ENCODE peak calls at places on chromosomes 5 and 9, in four cellular contexts. One of them, this sample, is unnamed.

GRCh38 chr9:88387733-88388202 is 476 bp upstream of the SPIN1 start:
- DNase-seq in NCI-H2029 treated with DMSO at 0.1 percent for 48 hours: peak; percentile 53
- DNase-seq in NCI-H774: peak; percentile 58
- DNase-seq in HT1080: peak; percentile 8
- DNase-seq in this sample: peak; percentile 56

GRCh38 chr5:92687793-92688467 is 893.1 kb downstream of the NR2F1-AS1 start:
- DNase-seq in NCI-H2029 treated with DMSO at 0.1 percent for 48 hours: no peak
- DNase-seq in NCI-H774: no peak
- DNase-seq in HT1080: peak; percentile 9
- DNase-seq in this sample: no peak

GRCh38 chr5:163379298-163380155 is 57.9 kb upstream of the CCNG1 start:
- DNase-seq in NCI-H2029 treated with DMSO at 0.1 percent for 48 hours: no peak
- DNase-seq in NCI-H774: no peak
- DNase-seq in HT1080: peak; percentile 94
- DNase-seq in this sample: no peak

GRCh38 chr5:1564824-1565736 is 41.3 kb upstream of the LPCAT1 start:
- DNase-seq in NCI-H2029 treated with DMSO at 0.1 percent for 48 hours: no peak
- DNase-seq in NCI-H774: no peak
- DNase-seq in HT1080: no peak
- DNase-seq in this sample: no peak

GRCh38 chr9:18208166-18209059 is 265.5 kb upstream of the ADAMTSL1 start:
- DNase-seq in NCI-H2029 treated with DMSO at 0.1 percent for 48 hours: no peak
- DNase-seq in NCI-H774: no peak
- DNase-seq in HT1080: peak; percentile 43
- DNase-seq in this sample: peak; percentile 6

GRCh38 chr9:120109242-120109641 is 470.7 kb downstream of the CDK5RAP2 start:
- DNase-seq in NCI-H2029 treated with DMSO at 0.1 percent for 48 hours: no peak
- DNase-seq in NCI-H774: no peak
- DNase-seq in HT1080: peak; percentile 20
- DNase-seq in this sample: peak; percentile 34

GRCh38 chr9:121222524-121223171 is 21.0 kb upstream of the RAB14 start:
- DNase-seq in NCI-H2029 treated with DMSO at 0.1 percent for 48 hours: peak; percentile 84
- DNase-seq in NCI-H774: peak; percentile 49
- DNase-seq in HT1080: peak; percentile 38
- DNase-seq in this sample: no peak

GRCh38 chr5:4640793-4641192 is 499.3 kb upstream of the ADAMTS16 start:
- DNase-seq in NCI-H2029 treated with DMSO at 0.1 percent for 48 hours: no peak
- DNase-seq in NCI-H774: peak; percentile 55
- DNase-seq in HT1080: peak; percentile 24
- DNase-seq in this sample: peak; percentile 58

GRCh38 chr5:18985397-18985796 is 1002.6 kb downstream of the CDH18 start:
- DNase-seq in NCI-H2029 treated with DMSO at 0.1 percent for 48 hours: no peak
- DNase-seq in NCI-H774: no peak
- DNase-seq in HT1080: peak; percentile 25
- DNase-seq in this sample: no peak

GRCh38 chr9:36566813-36567217 is 5.9 kb upstream of the MELK start:
- DNase-seq in NCI-H2029 treated with DMSO at 0.1 percent for 48 hours: no peak
- DNase-seq in NCI-H774: no peak
- DNase-seq in HT1080: peak; percentile 67
- DNase-seq in this sample: no peak

GRCh38 chr5:58455966-58456365 is 3.9 kb downstream of the PLK2 start:
- DNase-seq in NCI-H2029 treated with DMSO at 0.1 percent for 48 hours: no peak
- DNase-seq in NCI-H774: no peak
- DNase-seq in HT1080: no peak
- DNase-seq in this sample: no peak

GRCh38 chr5:4905674-4906528 is 234.2 kb upstream of the ADAMTS16 start:
- DNase-seq in NCI-H2029 treated with DMSO at 0.1 percent for 48 hours: no peak
- DNase-seq in NCI-H774: no peak
- DNase-seq in HT1080: peak; percentile 24
- DNase-seq in this sample: no peak

GRCh38 chr9:92636627-92637026 is 33.3 kb downstream of the IPPK start:
- DNase-seq in NCI-H2029 treated with DMSO at 0.1 percent for 48 hours: no peak
- DNase-seq in NCI-H774: no peak
- DNase-seq in HT1080: no peak
- DNase-seq in this sample: no peak

GRCh38 chr9:93302586-93303257 is 118.8 kb downstream of the WNK2 start:
- DNase-seq in NCI-H2029 treated with DMSO at 0.1 percent for 48 hours: no peak
- DNase-seq in NCI-H774: peak; percentile 39
- DNase-seq in HT1080: peak; percentile 53
- DNase-seq in this sample: no peak

GRCh38 chr9:34372598-34373011 is 4.1 kb downstream of the MYORG start:
- DNase-seq in NCI-H2029 treated with DMSO at 0.1 percent for 48 hours: no peak
- DNase-seq in NCI-H774: no peak
- DNase-seq in HT1080: no peak
- DNase-seq in this sample: no peak

GRCh38 chr5:100762163-100762562 is 140.9 kb downstream of the ST8SIA4 start:
- DNase-seq in NCI-H2029 treated with DMSO at 0.1 percent for 48 hours: no peak
- DNase-seq in NCI-H774: no peak
- DNase-seq in HT1080: no peak
- DNase-seq in this sample: no peak

GRCh38 chr5:154850255-154851062 is at the start of gene FAXDC2:
- DNase-seq in NCI-H2029 treated with DMSO at 0.1 percent for 48 hours: no peak
- DNase-seq in NCI-H774: no peak
- DNase-seq in HT1080: peak; percentile 68
- DNase-seq in this sample: no peak

GRCh38 chr9:21965401-21965951 is 28.7 kb downstream of the CDKN2A start:
- DNase-seq in NCI-H2029 treated with DMSO at 0.1 percent for 48 hours: peak; percentile 28
- DNase-seq in NCI-H774: no peak
- DNase-seq in HT1080: no peak
- DNase-seq in this sample: no peak

GRCh38 chr5:172699999-172700685 is 59.1 kb downstream of the NEURL1B start:
- DNase-seq in NCI-H2029 treated with DMSO at 0.1 percent for 48 hours: no peak
- DNase-seq in NCI-H774: no peak
- DNase-seq in HT1080: no peak
- DNase-seq in this sample: no peak

GRCh38 chr5:178249191-178249989 is 16.8 kb upstream of the PHYKPL start:
- DNase-seq in NCI-H2029 treated with DMSO at 0.1 percent for 48 hours: no peak
- DNase-seq in NCI-H774: no peak
- DNase-seq in HT1080: peak; percentile 24
- DNase-seq in this sample: no peak

This sample was measured in DMS153.